ENCODE peak calls at places on chromosome 3, in six cellular contexts. W is A549, E is skeletal muscle cell, R is GDM1, N is RWPE1, D is HuH-7. H is an unnamed sample.

GRCh38 chr3:51977449-51978142 is 2.7 kb downstream of the ABHD14A start:
- DNase-seq in E (no peak), W (no peak), N (no peak), R (no peak), D (no peak), H (no peak)

GRCh38 chr3:39208463-39209055 is 16.2 kb upstream of the XIRP1 start:
- DNase-seq in R (peak; percentile 64), N (peak; percentile 27), E (no peak), D (peak; percentile 60), W (peak; percentile 60), H (peak; percentile 84)

GRCh38 chr3:121855555-121855954 is 20.5 kb downstream of the EAF2 start:
- DNase-seq in R (no peak), D (peak; percentile 15), W (no peak), E (no peak), N (peak; percentile 8), H (no peak)

GRCh38 chr3:44993471-44994205 is 17.6 kb downstream of the EXOSC7 start:
- DNase-seq in W (peak; percentile 9), D (no peak), R (no peak), E (no peak), N (peak; percentile 90), H (no peak)

GRCh38 chr3:66428733-66429132 is 72.1 kb downstream of the LRIG1 start:
- DNase-seq in R (no peak), N (peak; percentile 84), D (no peak), W (peak; percentile 32), E (peak; percentile 99), H (no peak)

GRCh38 chr3:36957862-36958686 is 13.2 kb upstream of the TRANK1 start:
- DNase-seq in E (peak; percentile 6), D (no peak), N (peak; percentile 57), W (peak; percentile 58), R (no peak), H (no peak)

GRCh38 chr3:184652465-184652864 is 59.4 kb downstream of the MAGEF1 start:
- DNase-seq in E (no peak), W (no peak), R (no peak), D (no peak), N (peak; percentile 50), H (no peak)

GRCh38 chr3:2589336-2589969 is 490.8 kb downstream of the CNTN4 start:
- DNase-seq in N (no peak), E (no peak), W (no peak), R (no peak), D (no peak), H (no peak)

GRCh38 chr3:157201648-157202278 is 41.8 kb upstream of the CCNL1 start:
- DNase-seq in W (peak; percentile 57), N (peak; percentile 61), R (peak; percentile 12), E (no peak), D (peak; percentile 20), H (peak; percentile 4)

GRCh38 chr3:125651246-125651645 is 55.9 kb upstream of the OSBPL11 start:
- DNase-seq in N (peak; percentile 41), R (no peak), D (no peak), W (no peak), E (no peak), H (no peak)

GRCh38 chr3:187744169-187745151 is 808 bp downstream of the BCL6 start:
- DNase-seq in D (no peak), R (no peak), E (no peak), W (peak; percentile 15), N (peak; percentile 48), H (no peak)

GRCh38 chr3:189304465-189305341 is 132.9 kb downstream of the TPRG1 start:
- DNase-seq in W (peak; percentile 72), N (peak; percentile 89), E (no peak), D (no peak), R (no peak), H (no peak)

GRCh38 chr3:10941972-10942371 is 50.6 kb upstream of the SLC6A1 start:
- DNase-seq in W (no peak), R (no peak), E (no peak), N (no peak), D (no peak), H (peak; percentile 8)

GRCh38 chr3:57756528-57757401 is 656 bp downstream of the SLMAP start:
- DNase-seq in E (no peak), R (no peak), D (no peak), N (no peak), W (peak; percentile 30), H (peak; percentile 44)

GRCh38 chr3:42664443-42664814 is 10.9 kb downstream of the ZBTB47 start:
- DNase-seq in W (no peak), D (no peak), N (no peak), E (no peak), R (no peak), H (no peak)

GRCh38 chr3:170128259-170128976 is 53.1 kb downstream of the PHC3 start:
- DNase-seq in R (peak; percentile 69), E (no peak), N (no peak), D (no peak), W (no peak), H (peak; percentile 75)

GRCh38 chr3:14242490-14243311 is 64.1 kb downstream of the LSM3 start:
- DNase-seq in D (no peak), N (no peak), E (no peak), R (no peak), W (no peak), H (no peak)

GRCh38 chr3:186909078-186909853 is 21.1 kb upstream of the ST6GAL1 start:
- DNase-seq in E (no peak), D (no peak), W (no peak), N (no peak), R (peak; percentile 20), H (no peak)

GRCh38 chr3:185439745-185440466 is 58.9 kb downstream of the TMEM41A start:
- DNase-seq in E (no peak), R (no peak), W (no peak), D (no peak), N (no peak), H (no peak)

GRCh38 chr3:169945313-169945712 is 21.3 kb upstream of the SEC62 start:
- DNase-seq in R (peak; percentile 30), N (no peak), E (no peak), D (no peak), W (no peak), H (peak; percentile 93)

GRCh38 chr3:72329354-72329753 is 518.9 kb downstream of the SHQ1 start:
- DNase-seq in D (no peak), E (no peak), N (no peak), R (no peak), W (no peak), H (no peak)

GRCh38 chr3:81249540-81250029 is 511.9 kb downstream of the GBE1 start:
- DNase-seq in W (peak; percentile 3), D (peak; percentile 1), N (peak; percentile 1), R (no peak), E (peak; percentile 63), H (no peak)

GRCh38 chr3:69505770-69506407 is 120.0 kb upstream of the FRMD4B start:
- DNase-seq in D (no peak), W (no peak), N (no peak), R (no peak), E (no peak), H (no peak)

GRCh38 chr3:119825820-119826219 is 43.9 kb downstream of the NR1I2 start:
- DNase-seq in D (peak; percentile 53), E (no peak), N (no peak), W (no peak), R (no peak), H (no peak)

GRCh38 chr3:41579861-41580260 is 380.6 kb downstream of the CTNNB1 start:
- DNase-seq in R (no peak), W (no peak), E (no peak), D (no peak), N (no peak), H (no peak)

GRCh38 chr3:4865714-4866113 is 113.5 kb upstream of the BHLHE40 start:
- DNase-seq in D (no peak), N (no peak), E (no peak), R (no peak), W (no peak), H (peak; percentile 63)

GRCh38 chr3:138114431-138114918 is 933 bp downstream of the DZIP1L start:
- DNase-seq in E (no peak), R (no peak), N (no peak), W (no peak), D (peak; percentile 27), H (no peak)

GRCh38 chr3:49454457-49454856 is 15.6 kb upstream of the DAG1 start:
- DNase-seq in E (no peak), D (no peak), N (no peak), R (no peak), W (no peak), H (no peak)

GRCh38 chr3:149339931-149340309 is 6.5 kb upstream of the TM4SF18 start:
- DNase-seq in N (peak; percentile 91), E (peak; percentile 91), W (peak; percentile 82), R (peak; percentile 86), D (no peak), H (no peak)

GRCh38 chr3:17176757-17177156 is 292.0 kb downstream of the PLCL2 start:
- DNase-seq in D (no peak), W (no peak), R (no peak), N (no peak), E (no peak), H (no peak)

GRCh38 chr3:62335196-62335595 is 38.2 kb downstream of the FEZF2 start:
- DNase-seq in W (no peak), R (no peak), E (no peak), N (no peak), D (no peak), H (no peak)

GRCh38 chr3:150451329-150452084 is 43.4 kb downstream of the TSC22D2 start:
- DNase-seq in E (no peak), D (no peak), N (no peak), W (no peak), R (peak; percentile 5), H (no peak)

GRCh38 chr3:136631424-136631823 is 120.8 kb downstream of the STAG1 start:
- DNase-seq in D (no peak), N (no peak), W (no peak), R (no peak), E (no peak), H (no peak)

GRCh38 chr3:37183976-37184375 is 9.6 kb upstream of the LRRFIP2 start:
- DNase-seq in D (no peak), R (no peak), E (no peak), N (no peak), W (no peak), H (no peak)